ENCODE peak calls at places on chromosomes 4 and X, in five cellular contexts. W is HCT116; D is naive thymus-derived CD4-positive, alpha-beta T cell; O is aorta; V is heart left ventricle. X is an unnamed sample. For H3K4me1 and H3K9me3, the result is how much of the 10 kb centered on the place peaks cover.

GRCh38 chr4:153655928-153656327 is 28.2 kb upstream of the TLR2 start:
- DNase-seq in W (no peak), D (no peak), O (peak), V (no peak), X (no peak)

GRCh38 chr4:71009091-71009490 is 15.6 kb downstream of the DCK start:
- DNase-seq in W (no peak), D (no peak), O (no peak), V (no peak), X (no peak)

GRCh38 chr4:19580090-19580489 is 671.6 kb upstream of the SLIT2 start:
- DNase-seq in W (no peak), D (no peak), O (no peak), V (no peak), X (no peak)

GRCh38 chrX:123993904-123994635 is 32.6 kb downstream of the STAG2 start:
- DNase-seq in W (no peak), D (no peak), O (no peak), V (no peak), X (no peak)

GRCh38 chr4:6439120-6439757 is 33.2 kb downstream of the PPP2R2C start:
- DNase-seq in W (no peak), D (no peak), O (no peak), V (no peak), X (no peak)

GRCh38 chr4:177190995-177191568 is 118.6 kb upstream of the NEIL3 start:
- DNase-seq in W (no peak), D (no peak), O (no peak), V (no peak), X (no peak)

GRCh38 chrX:69156638-69157037 is 8.6 kb downstream of the PJA1 start:
- DNase-seq in W (no peak), D (no peak), O (no peak), V (no peak), X (peak)

GRCh38 chr4:119093042-119093827 is 42.4 kb upstream of the MYOZ2 start:
- DNase-seq in W (no peak), D (no peak), O (no peak), V (no peak), X (no peak)

GRCh38 chrX:39052751-39053150 is 251.5 kb downstream of the MID1IP1 start:
- DNase-seq in W (no peak), D (no peak), O (no peak), V (no peak), X (no peak)

GRCh38 chr4:92199135-92199534 is 104.6 kb upstream of the GRID2 start:
- DNase-seq in W (no peak), D (no peak), O (no peak), V (no peak), X (no peak)

GRCh38 chr4:158176776-158177175 is 4.0 kb upstream of the GASK1B start:
- DNase-seq in W (no peak), D (no peak), O (no peak), V (no peak), X (no peak)

GRCh38 chrX:2690856-2691542 is at the start of gene CD99:
- DNase-seq in W (no peak), D (peak), O (peak), V (peak), X (peak)

GRCh38 chr4:140326395-140326993 is 47.0 kb upstream of the SCOC start:
- DNase-seq in W (peak), D (no peak), O (no peak), V (no peak), X (no peak)

GRCh38 chrX:149470960-149471359 is 34.1 kb downstream of the IDS start:
- DNase-seq in W (peak), D (peak), O (peak), V (peak), X (peak)

GRCh38 chr4:104907074-104907649 is 239.5 kb upstream of the TET2 start:
- DNase-seq in W (no peak), D (no peak), O (no peak), V (no peak), X (no peak)

GRCh38 chrX:13733506-13733905 is 914 bp downstream of the TRAPPC2 start:
- DNase-seq in W (no peak), D (no peak), O (no peak), V (no peak), X (no peak)

GRCh38 chr4:98433608-98434198 is 172.5 kb downstream of the RAP1GDS1 start:
- DNase-seq in W (no peak), D (no peak), O (no peak), V (no peak), X (no peak)

GRCh38 chr4:64539234-64539849 is 130.1 kb upstream of the TECRL start:
- DNase-seq in W (peak), D (no peak), O (no peak), V (no peak), X (no peak)

GRCh38 chr4:101346562-101347266 is 612 bp downstream of the PPP3CA start:
- DNase-seq in W (no peak), D (peak), O (peak), V (peak), X (no peak)

GRCh38 chrX:15509845-15510244 is 9.2 kb downstream of the BMX start:
- DNase-seq in W (no peak), D (no peak), O (no peak), V (no peak), X (no peak)

GRCh38 chrX:15512401-15512965 is 11.9 kb downstream of the BMX start:
- DNase-seq in W (no peak), D (no peak), O (no peak), V (no peak), X (no peak)

GRCh38 chrX:15511563-15511962 is 11.0 kb downstream of the BMX start:
- DNase-seq in W (no peak), D (no peak), O (no peak), V (no peak), X (no peak)

GRCh38 chrX:15515931-15516330 is 15.3 kb downstream of the BMX start:
- DNase-seq in W (no peak), D (no peak), O (no peak), V (no peak), X (no peak)

GRCh38 chrX:15514279-15514678 is 13.7 kb downstream of the BMX start:
- DNase-seq in W (no peak), D (no peak), O (no peak), V (no peak), X (no peak)
- H3K4me1 ChIP-seq in W (under half), D (under half), O (under half), V (under half), X (under half)

GRCh38 chrX:143634701-143635442 is 1.0 kb downstream of the SLITRK4 start:
- DNase-seq in W (no peak), D (no peak), O (no peak), V (no peak), X (no peak)
- H3K9me3 ChIP-seq in W (under half), D (under half), O (under half), V (under half), X (under half)

GRCh38 chr4:110164856-110165255 is 33.6 kb downstream of the ELOVL6 start:
- DNase-seq in W (no peak), D (no peak), O (no peak), V (no peak), X (peak)
- H3K4me3 ChIP-seq in W (no peak), D (no peak), O (no peak), V (no peak), X (peak)

GRCh38 chr4:129821963-129822362 is 726.0 kb downstream of the C4orf33 start:
- DNase-seq in W (no peak), D (no peak), O (no peak), V (no peak), X (no peak)
- H3K4me1 ChIP-seq in W (under half), D (under half), O (under half), V (under half), X (under half)

DNA sequence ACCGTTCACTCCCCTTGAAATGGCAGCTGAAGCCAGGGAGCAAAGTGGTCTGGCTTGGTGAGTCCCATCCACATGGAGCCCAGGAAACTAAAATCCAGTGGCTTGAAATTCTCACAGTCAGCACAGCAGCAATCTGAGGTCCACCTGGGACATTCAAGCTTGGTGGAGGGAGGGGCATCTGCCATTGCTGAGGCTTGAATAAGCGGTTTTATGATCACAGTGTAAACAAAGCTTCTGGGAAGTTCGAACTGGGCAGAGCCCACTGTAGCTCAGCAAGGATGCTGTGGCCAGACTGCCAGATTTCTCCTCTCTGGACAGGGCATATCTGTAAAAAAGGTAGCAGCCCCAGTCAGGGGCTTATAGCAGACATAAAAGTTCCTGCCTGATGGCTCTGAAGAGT is 15.5 kb upstream of the FAAH2 start:
- DNase-seq in W (no peak), D (no peak), O (no peak), V (no peak), X (no peak)
- H3K9me3 ChIP-seq in W (under half), D (under half), O (under half), V (under half), X (under half)

DNA sequence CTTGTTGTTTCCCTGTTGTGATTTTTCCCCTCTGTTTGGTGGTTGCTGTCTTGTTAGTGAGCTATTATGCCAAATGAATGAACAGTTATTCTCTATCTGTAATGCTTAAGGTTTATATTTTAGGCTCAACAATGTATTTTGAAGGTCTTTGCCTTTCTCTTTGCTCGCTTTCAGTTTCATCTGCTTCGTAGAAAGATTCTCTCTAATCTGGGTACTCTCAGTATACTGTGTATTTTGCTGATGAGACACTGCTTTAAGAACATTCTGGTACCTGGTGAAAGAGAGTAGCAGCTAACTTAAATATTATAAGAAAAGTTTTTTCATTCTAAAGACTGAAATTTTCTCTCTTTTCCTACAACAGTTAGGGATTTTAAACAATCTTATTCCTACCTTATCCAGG is 1274.7 kb upstream of the PABPC4L start:
- DNase-seq in W (no peak), D (no peak), O (no peak), V (no peak), X (no peak)
- H3K4me3 ChIP-seq in W (no peak), D (no peak), O (no peak), V (no peak), X (no peak)

GRCh38 chr4:112270643-112271484 is 14.8 kb downstream of the TIFA start:
- DNase-seq in W (no peak), D (no peak), O (no peak), V (no peak), X (no peak)
- H3K4me1 ChIP-seq in W (under half), D (under half), O (under half), V (under half), X (under half)

GRCh38 chrX:8741981-8742380 is 10.0 kb upstream of the ANOS1 start:
- DNase-seq in W (no peak), D (no peak), O (no peak), V (no peak), X (no peak)

GRCh38 chrX:8743126-8743732 is 11.3 kb upstream of the ANOS1 start:
- DNase-seq in W (no peak), D (peak), O (peak), V (peak), X (peak)

GRCh38 chrX:8737883-8738282 is 5.9 kb upstream of the ANOS1 start:
- DNase-seq in W (no peak), D (no peak), O (no peak), V (no peak), X (no peak)

DNA sequence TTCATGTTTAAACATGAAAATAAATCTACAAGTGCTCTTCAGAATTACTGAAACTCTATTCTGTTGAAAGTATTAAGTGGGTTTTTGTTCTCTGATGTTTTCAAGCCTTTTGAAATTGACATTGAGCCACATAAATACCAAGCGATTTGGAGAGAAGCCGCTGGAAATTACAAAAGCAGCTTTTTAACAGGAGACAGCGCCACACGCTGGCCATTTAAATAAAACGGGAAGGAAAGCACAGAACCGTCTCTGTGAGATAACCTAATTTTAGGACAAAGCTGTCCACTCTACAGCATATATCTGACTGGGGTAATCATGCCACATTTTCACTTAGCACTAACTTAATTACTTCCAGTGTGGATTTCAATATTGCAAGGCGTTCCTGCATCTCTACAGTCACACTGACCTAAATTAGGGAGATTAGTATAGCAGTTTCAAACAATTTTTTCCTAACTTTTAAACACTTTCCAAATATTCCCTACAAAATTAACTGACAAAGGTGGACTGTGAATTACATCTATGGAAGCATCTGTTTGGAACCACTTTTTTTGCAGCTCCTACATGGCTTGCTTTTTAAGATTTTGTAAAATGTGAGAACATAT is 6.8 kb upstream of the ANOS1 start:
- DNase-seq in W (no peak), D (no peak), O (no peak), V (no peak), X (no peak)
- H3K9me3 ChIP-seq in W (under half), D (under half), O (under half), V (under half), X (under half)